ENCODE peak calls at places on chromosome 9, in eight cellular contexts. H is left lung; T is H1; G is CD4-positive, CD25-positive, alpha-beta regulatory T cell; M is spleen; J is tibial nerve; R is thyroid gland; X is MM.1S. K is an unnamed sample.

GRCh38 chr9:123586140-123586735 is 230.2 kb downstream of the CRB2 start:
- DNase-seq in T (no peak), R (no peak), M (no peak), H (peak; percentile 57), J (no peak), X (no peak), G (no peak), K (no peak)

GRCh38 chr9:16484744-16485143 is 385.7 kb downstream of the BNC2 start:
- DNase-seq in G (no peak), T (no peak), H (no peak), J (no peak), M (no peak), R (no peak), X (no peak), K (no peak)

GRCh38 chr9:123834907-123835562 is 94.9 kb downstream of the DENND1A start:
- DNase-seq in R (no peak), J (no peak), G (no peak), X (peak; percentile 62), T (no peak), M (no peak), H (no peak), K (no peak)

GRCh38 chr9:123044556-123044955 is 11.1 kb downstream of the GPR21 start:
- DNase-seq in X (no peak), H (no peak), G (no peak), R (no peak), J (no peak), T (no peak), M (no peak), K (no peak)

GRCh38 chr9:99300103-99300439 is 78.0 kb downstream of the SEC61B start:
- DNase-seq in J (no peak), G (no peak), M (no peak), X (no peak), T (no peak), R (no peak), H (no peak), K (no peak)

GRCh38 chr9:112404367-112404979 is 24.6 kb downstream of the HSDL2 start:
- DNase-seq in T (no peak), R (peak; percentile 20), G (no peak), M (no peak), X (no peak), J (no peak), H (peak; percentile 39), K (no peak)

GRCh38 chr9:71036501-71036900 is 84.9 kb downstream of the TRPM3 start:
- DNase-seq in J (no peak), M (no peak), H (no peak), G (no peak), R (peak; percentile 42), X (no peak), T (no peak), K (no peak)

GRCh38 chr9:101326501-101326900 is 58.3 kb downstream of the BAAT start:
- DNase-seq in T (no peak), M (no peak), R (no peak), H (no peak), X (peak; percentile 21), G (no peak), J (no peak), K (no peak)

GRCh38 chr9:107153336-107153735 is 129.7 kb upstream of the RAD23B start:
- DNase-seq in H (no peak), G (no peak), T (no peak), J (no peak), R (no peak), X (no peak), M (no peak), K (no peak)

GRCh38 chr9:105421864-105422263 is 26.0 kb upstream of the FSD1L start:
- DNase-seq in T (peak; percentile 29), H (no peak), M (no peak), J (no peak), G (no peak), X (no peak), R (no peak), K (no peak)

GRCh38 chr9:126375386-126375785 is 48.8 kb downstream of the MVB12B start:
- DNase-seq in G (no peak), R (no peak), X (no peak), H (no peak), J (no peak), M (no peak), T (no peak), K (peak; percentile 73)

GRCh38 chr9:126376903-126377342 is 50.3 kb downstream of the MVB12B start:
- DNase-seq in H (no peak), G (no peak), J (no peak), M (no peak), X (no peak), R (no peak), T (no peak), K (no peak)

GRCh38 chr9:126377521-126377920 is 50.9 kb downstream of the MVB12B start:
- DNase-seq in T (no peak), R (no peak), M (no peak), H (no peak), J (no peak), G (no peak), X (no peak), K (no peak)

GRCh38 chr9:126374366-126374781 is 47.7 kb downstream of the MVB12B start:
- DNase-seq in H (no peak), J (no peak), X (no peak), R (no peak), G (no peak), M (no peak), T (no peak), K (no peak)

DNA sequence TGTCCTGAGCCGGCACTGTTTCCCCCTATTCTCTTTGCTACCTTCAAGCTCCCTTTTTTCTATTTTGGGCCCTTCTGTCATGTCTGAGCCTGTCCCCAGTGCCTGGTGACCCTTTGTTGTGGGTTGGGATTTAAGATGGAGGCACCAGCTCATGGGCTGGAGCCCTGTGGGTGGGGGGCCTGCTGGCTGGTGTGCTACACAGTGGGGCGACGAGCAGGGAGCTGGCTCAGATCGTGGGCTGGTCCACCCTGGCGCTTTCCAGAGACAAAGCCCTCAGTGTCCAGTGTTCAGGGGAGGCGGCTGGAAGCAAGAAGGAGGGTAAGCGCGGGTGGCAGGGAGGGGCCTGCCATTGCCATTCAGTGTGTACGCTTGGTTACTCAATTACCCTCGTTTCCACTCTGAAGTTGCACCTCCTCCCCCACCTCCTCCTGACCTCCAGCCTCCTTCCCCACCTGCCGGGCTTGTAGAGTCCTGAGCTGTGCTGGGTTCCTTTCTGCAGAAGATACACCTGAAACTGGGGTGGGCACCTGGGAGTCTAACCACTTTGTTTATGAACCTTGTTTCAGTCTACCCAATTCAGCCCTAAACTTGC is 49.8 kb downstream of the MVB12B start:
- DNase-seq in X (peak; percentile 41), H (no peak), J (peak; percentile 27), M (no peak), T (no peak), R (no peak), G (no peak), K (no peak)
- H3K4me1 ChIP-seq in X (peaks cover 5% of the 10 kb centered on the region), H (peaks cover 73% of the 10 kb centered on the region), J (no peaks in the 10 kb centered on the region), M (peaks cover 24% of the 10 kb centered on the region), T (peaks cover 17% of the 10 kb centered on the region), R (peaks cover 17% of the 10 kb centered on the region), G (no peaks in the 10 kb centered on the region), K (no peaks in the 10 kb centered on the region)

GRCh38 chr9:88897081-88897480 is 94.2 kb upstream of the S1PR3 start:
- DNase-seq in R (no peak), H (no peak), X (no peak), M (no peak), G (no peak), T (no peak), J (no peak), K (no peak)
- H3K4me3 ChIP-seq in R (no peak overlapping the region), H (no peak overlapping the region), X (no peak overlapping the region), M (no peak overlapping the region), G (no peak overlapping the region), T (no peak overlapping the region), J (no peak overlapping the region), K (no peak overlapping the region)

GRCh38 chr9:114469091-114469853 is 36.0 kb downstream of the WHRN start:
- DNase-seq in H (no peak), X (no peak), G (no peak), R (no peak), T (no peak), J (no peak), M (no peak), K (no peak)

GRCh38 chr9:114465906-114466900 is 39.1 kb downstream of the WHRN start:
- DNase-seq in J (no peak), X (no peak), R (peak; percentile 81), M (no peak), H (no peak), G (no peak), T (no peak), K (no peak)

GRCh38 chr9:114470121-114470520 is 35.2 kb downstream of the WHRN start:
- DNase-seq in G (no peak), M (no peak), R (no peak), T (no peak), H (no peak), J (no peak), X (no peak), K (no peak)

GRCh38 chr9:114467226-114467750 is 38.0 kb downstream of the WHRN start:
- DNase-seq in J (no peak), M (no peak), G (no peak), X (no peak), T (no peak), H (no peak), R (no peak), K (no peak)

DNA sequence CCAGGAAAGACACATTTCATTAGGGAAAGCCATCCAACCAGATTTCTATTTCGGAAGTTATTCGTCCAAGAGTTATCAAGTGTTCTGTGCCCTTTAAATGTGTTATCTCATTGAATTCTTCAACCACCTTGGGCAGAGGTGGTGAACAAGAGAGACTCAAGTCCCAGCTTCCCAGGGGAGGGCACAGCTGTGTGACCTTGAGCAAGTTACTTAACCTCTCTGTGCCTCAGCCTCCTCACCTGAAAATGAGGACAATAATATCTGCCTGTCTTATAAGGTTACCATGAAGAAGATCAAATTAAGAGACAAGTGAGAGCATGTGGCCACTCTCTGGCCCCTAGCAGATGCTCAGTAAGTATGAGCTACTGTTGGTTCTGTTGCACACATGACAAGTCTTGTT is 37.4 kb downstream of the WHRN start:
- DNase-seq in G (no peak), X (no peak), H (no peak), T (no peak), J (no peak), M (no peak), R (no peak), K (no peak)
- H3K4me1 ChIP-seq in G (no peaks in the 10 kb centered on the region), X (no peaks in the 10 kb centered on the region), H (no peaks in the 10 kb centered on the region), T (peaks cover 3% of the 10 kb centered on the region), J (no peaks in the 10 kb centered on the region), M (no peaks in the 10 kb centered on the region), R (no peaks in the 10 kb centered on the region), K (no peaks in the 10 kb centered on the region)

GRCh38 chr9:120874861-120875565 is 2.0 kb downstream of the PHF19 start:
- DNase-seq in J (no peak), T (no peak), M (no peak), G (no peak), R (no peak), X (no peak), H (no peak), K (no peak)
- H3K4me3 ChIP-seq in J (no peak overlapping the region), T (no peak overlapping the region), M (no peak overlapping the region), G (peak overlapping the region; percentile 44), R (no peak overlapping the region), X (peak overlapping the region; percentile 79), H (peak overlapping the region; percentile 85), K (no peak overlapping the region)